ENCODE peak calls at places on chromosomes 1 and 21, in seven cellular contexts. W, J, N, O, B, Q and K are unnamed samples.

GRCh38 chr1:172269084-172269483 is 151.4 kb upstream of the C1orf105 start:
- DNase-seq in N (no peak), O (no peak), J (no peak), W (no peak), Q (no peak), B (no peak), K (no peak)

GRCh38 chr1:54575605-54576004 is 27.6 kb downstream of the ACOT11 start:
- DNase-seq in Q (no peak), W (no peak), B (no peak), O (no peak), N (no peak), J (no peak), K (no peak)

GRCh38 chr1:1115136-1115829 is 606 bp downstream of the C1orf159 start:
- DNase-seq in B (no peak), Q (no peak), J (no peak), N (no peak), O (no peak), W (no peak), K (no peak)

GRCh38 chr21:34744801-34745200 is 76.0 kb downstream of the CLIC6 start:
- DNase-seq in J (no peak), Q (no peak), O (peak), B (no peak), W (no peak), N (no peak), K (no peak)

GRCh38 chr1:208187499-208188041 is 56.6 kb downstream of the PLXNA2 start:
- DNase-seq in J (no peak), B (no peak), Q (no peak), W (no peak), N (no peak), O (no peak), K (no peak)

GRCh38 chr1:41765109-41765655 is 153.5 kb downstream of the HIVEP3 start:
- DNase-seq in W (no peak), O (no peak), B (no peak), Q (no peak), J (no peak), N (no peak), K (no peak)

GRCh38 chr1:111441573-111442192 is 7.4 kb downstream of the WDR77 start:
- DNase-seq in B (no peak), O (no peak), N (peak), Q (no peak), J (peak), W (peak), K (no peak)

GRCh38 chr1:151881479-151881878 is 27.8 kb downstream of the THEM4 start:
- DNase-seq in N (no peak), J (no peak), W (no peak), B (no peak), Q (peak), O (no peak), K (no peak)

GRCh38 chr1:192448026-192448578 is 127.5 kb upstream of the RGS1 start:
- DNase-seq in B (no peak), J (peak), O (no peak), N (no peak), W (no peak), Q (no peak), K (no peak)

GRCh38 chr21:42195378-42196031 is 23.4 kb upstream of the ABCG1 start:
- DNase-seq in W (no peak), B (no peak), Q (no peak), O (no peak), J (peak), N (no peak), K (peak)